ENCODE peak calls at places on chromosomes 2 and 18, in four cellular contexts. F, N, C and U are unnamed samples.

GRCh38 chr2:38173690-38174089 is 97.7 kb upstream of the CYP1B1 start:
- DNase-seq in F (no peak), N (no peak), C (no peak), U (no peak)

GRCh38 chr2:59295524-59296162 is 1054.5 kb upstream of the FANCL start:
- DNase-seq in F (no peak), N (no peak), C (no peak), U (no peak)

GRCh38 chr2:239791727-239792648 is 233.2 kb downstream of the NDUFA10 start:
- DNase-seq in F (no peak), N (no peak), C (peak; percentile 18), U (peak; percentile 38)

GRCh38 chr2:54927085-54927750 is 123.0 kb downstream of the RTN4 start:
- DNase-seq in F (no peak), N (no peak), C (no peak), U (no peak)

GRCh38 chr2:118973542-118973951 is 31.6 kb downstream of the MARCO start:
- DNase-seq in F (no peak), N (no peak), C (no peak), U (no peak)

GRCh38 chr18:53457068-53457467 is 767.4 kb downstream of the MBD2 start:
- DNase-seq in F (no peak), N (no peak), C (no peak), U (no peak)

GRCh38 chr2:120539937-120540718 is 194.2 kb downstream of the INHBB start:
- DNase-seq in F (peak; percentile 51), N (no peak), C (no peak), U (peak; percentile 75)

GRCh38 chr2:137192366-137193315 is 427.3 kb downstream of the THSD7B start:
- DNase-seq in F (no peak), N (no peak), C (no peak), U (no peak)

GRCh38 chr18:23279931-23280330 is 144.6 kb downstream of the CABLES1 start:
- DNase-seq in F (no peak), N (no peak), C (no peak), U (no peak)

GRCh38 chr2:55779459-55780421 is 86.1 kb upstream of the PNPT1 start:
- DNase-seq in F (no peak), N (no peak), C (no peak), U (no peak)

GRCh38 chr2:159720676-159721075 is 8.4 kb downstream of the MARCHF7 start:
- DNase-seq in F (no peak), N (no peak), C (no peak), U (no peak)

GRCh38 chr2:218261424-218262273 is 834 bp downstream of the GPBAR1 start:
- DNase-seq in F (no peak), N (no peak), C (no peak), U (peak; percentile 61)

GRCh38 chr18:59715966-59716369 is 18.7 kb upstream of the CCBE1 start:
- DNase-seq in F (no peak), N (no peak), C (no peak), U (no peak)

GRCh38 chr18:70333757-70334156 is 44.9 kb downstream of the SOCS6 start:
- DNase-seq in F (peak; percentile 46), N (no peak), C (no peak), U (no peak)

GRCh38 chr2:66271777-66272176 is 163.1 kb upstream of the MEIS1 start:
- DNase-seq in F (no peak), N (no peak), C (no peak), U (no peak)

GRCh38 chr18:67417864-67418523 is 98.5 kb downstream of the DSEL start:
- DNase-seq in F (no peak), N (peak; percentile 71), C (no peak), U (no peak)

GRCh38 chr18:68916734-68917133 is 118.9 kb downstream of the CCDC102B start:
- DNase-seq in F (no peak), N (no peak), C (no peak), U (no peak)

GRCh38 chr2:63856302-63856600 is 14.6 kb downstream of the UGP2 start:
- DNase-seq in F (no peak), N (peak; percentile 98), C (no peak), U (no peak)

GRCh38 chr2:28896906-28897305 is 2.4 kb downstream of the WDR43 start:
- DNase-seq in F (no peak), N (no peak), C (no peak), U (no peak)

GRCh38 chr2:231795525-231796327 is 9.5 kb downstream of the COPS7B start:
- DNase-seq in F (no peak), N (no peak), C (no peak), U (no peak)

GRCh38 chr18:12825230-12825629 is 58.8 kb downstream of the PTPN2 start:
- DNase-seq in F (no peak), N (no peak), C (no peak), U (no peak)

GRCh38 chr18:2168022-2168421 is 403.3 kb downstream of the METTL4 start:
- DNase-seq in F (no peak), N (no peak), C (no peak), U (no peak)

GRCh38 chr2:223877771-223878410 is 40.5 kb upstream of the AP1S3 start:
- DNase-seq in F (no peak), N (no peak), C (no peak), U (no peak)

GRCh38 chr2:241933175-241933911 is 63.8 kb downstream of the RTP5 start:
- DNase-seq in F (no peak), N (peak; percentile 54), C (no peak), U (no peak)

GRCh38 chr2:23584054-23584745 is 199.2 kb downstream of the KLHL29 start:
- DNase-seq in F (no peak), N (no peak), C (no peak), U (no peak)

GRCh38 chr2:204072443-204073324 is 136.1 kb downstream of the ICOS start:
- DNase-seq in F (peak; percentile 38), N (peak; percentile 68), C (peak; percentile 72), U (peak; percentile 90)

GRCh38 chr18:28494151-28494550 is 317.2 kb upstream of the CDH2 start:
- DNase-seq in F (no peak), N (no peak), C (no peak), U (no peak)

GRCh38 chr18:44541781-44542180 is 138.9 kb upstream of the SETBP1 start:
- DNase-seq in F (no peak), N (no peak), C (no peak), U (no peak)

GRCh38 chr2:192194065-192194865 is 468 bp downstream of the TMEFF2 start:
- DNase-seq in F (no peak), N (peak; percentile 11), C (no peak), U (peak; percentile 70)

GRCh38 chr2:49465157-49465831 is 311.0 kb upstream of the FSHR start:
- DNase-seq in F (no peak), N (no peak), C (no peak), U (no peak)

GRCh38 chr2:191038241-191038725 is 24.3 kb upstream of the STAT1 start:
- DNase-seq in F (no peak), N (peak; percentile 87), C (no peak), U (no peak)

GRCh38 chr18:59733411-59733810 is 36.2 kb upstream of the CCBE1 start:
- DNase-seq in F (no peak), N (no peak), C (no peak), U (no peak)

GRCh38 chr2:176156959-176157498 is at the start of gene HOXD3:
- DNase-seq in F (no peak), N (no peak), C (no peak), U (peak; percentile 46)

GRCh38 chr2:99960724-99961566 is 181.4 kb downstream of the AFF3 start:
- DNase-seq in F (no peak), N (no peak), C (no peak), U (no peak)

GRCh38 chr2:236554629-236555282 is 14.9 kb upstream of the ACKR3 start:
- DNase-seq in F (no peak), N (peak; percentile 77), C (no peak), U (peak; percentile 13)

GRCh38 chr18:21672868-21673267 is 31.7 kb downstream of the ABHD3 start:
- DNase-seq in F (no peak), N (no peak), C (no peak), U (no peak)

DNA sequence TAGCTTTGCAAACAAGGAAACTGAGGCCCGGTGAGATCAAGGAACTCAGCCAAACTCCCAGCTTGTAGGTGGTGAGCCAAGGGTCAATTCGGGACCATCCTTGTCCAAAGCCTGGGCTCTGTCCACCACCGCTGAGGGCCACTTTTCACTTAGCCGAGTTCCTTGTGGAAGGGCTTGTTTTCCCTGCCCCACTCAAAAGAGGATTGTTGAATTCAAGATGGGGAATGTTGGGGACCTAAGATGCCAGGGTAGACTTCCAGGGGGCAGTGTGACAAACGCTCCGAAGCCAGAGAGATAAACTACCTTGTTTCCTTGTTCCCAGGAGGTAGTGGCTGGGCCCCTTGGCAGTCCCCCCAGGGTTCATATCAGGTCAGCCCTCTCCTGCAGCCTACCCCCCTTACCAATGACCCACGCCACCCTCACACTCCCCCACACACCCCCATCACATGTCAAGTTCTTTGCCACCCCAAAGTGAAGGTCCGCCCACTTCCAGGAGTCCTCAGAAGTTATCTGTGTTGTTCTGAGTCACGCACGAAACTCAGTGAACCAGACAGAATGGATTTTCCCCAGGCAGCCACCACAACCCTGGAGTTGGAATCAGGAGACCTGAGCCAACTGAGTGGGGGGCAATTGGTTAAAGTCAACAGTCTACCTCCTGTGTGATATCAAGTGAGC is 10.3 kb upstream of the ATOH8 start:
- DNase-seq in F (no peak), N (no peak), C (no peak), U (no peak)
- H3K4me1 ChIP-seq in F (peaks cover 34% of the 10 kb centered on the region), N (no peaks in the 10 kb centered on the region), C (no peaks in the 10 kb centered on the region), U (peaks cover 8% of the 10 kb centered on the region)

DNA sequence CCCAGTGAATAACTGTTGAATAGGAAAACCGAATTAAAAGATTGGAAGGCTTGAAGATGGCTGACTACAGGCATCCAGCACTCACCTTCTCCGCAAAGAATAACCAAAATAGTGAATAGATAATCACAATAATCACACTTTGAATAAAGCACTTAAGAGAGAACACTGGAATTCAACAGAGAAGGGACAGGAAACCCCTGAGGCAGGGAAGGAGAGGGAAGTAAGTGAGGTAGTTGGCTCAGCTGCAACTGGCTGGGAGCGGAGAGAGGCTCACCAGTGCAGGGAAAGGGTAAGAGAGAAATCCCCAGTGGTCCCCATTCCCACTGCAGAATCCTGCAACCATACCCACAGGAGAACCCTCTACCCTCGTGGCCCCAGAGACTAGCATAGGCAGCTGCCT is 246.6 kb upstream of the NCKAP5 start:
- DNase-seq in F (no peak), N (no peak), C (no peak), U (no peak)
- H3K4me1 ChIP-seq in F (peaks cover 3% of the 10 kb centered on the region), N (no peaks in the 10 kb centered on the region), C (no peaks in the 10 kb centered on the region), U (no peaks in the 10 kb centered on the region)

DNA sequence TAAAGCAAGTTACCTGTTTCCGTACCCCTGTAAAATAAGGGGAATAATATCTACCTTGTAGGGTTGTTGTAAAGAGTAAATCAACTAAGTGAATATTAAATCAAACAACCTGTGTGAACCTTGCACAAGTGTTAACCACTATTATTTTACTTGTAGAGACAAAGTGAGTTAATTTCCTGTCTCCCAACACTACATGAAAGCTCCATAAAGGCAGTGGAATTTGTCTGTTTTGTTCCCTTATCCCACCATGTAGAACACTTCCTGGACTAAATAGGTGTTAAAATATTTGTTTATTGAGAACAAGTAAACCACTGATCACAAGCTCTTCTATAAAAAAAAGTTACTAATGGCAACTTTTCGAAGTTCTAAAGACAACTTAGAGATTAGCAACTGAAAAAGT is 3.3 kb downstream of the ARL5A start:
- DNase-seq in F (no peak), N (no peak), C (no peak), U (no peak)
- H3K4me1 ChIP-seq in F (peaks cover 17% of the 10 kb centered on the region), N (peaks cover 50% of the 10 kb centered on the region), C (peaks cover 8% of the 10 kb centered on the region), U (peaks cover 11% of the 10 kb centered on the region)

DNA sequence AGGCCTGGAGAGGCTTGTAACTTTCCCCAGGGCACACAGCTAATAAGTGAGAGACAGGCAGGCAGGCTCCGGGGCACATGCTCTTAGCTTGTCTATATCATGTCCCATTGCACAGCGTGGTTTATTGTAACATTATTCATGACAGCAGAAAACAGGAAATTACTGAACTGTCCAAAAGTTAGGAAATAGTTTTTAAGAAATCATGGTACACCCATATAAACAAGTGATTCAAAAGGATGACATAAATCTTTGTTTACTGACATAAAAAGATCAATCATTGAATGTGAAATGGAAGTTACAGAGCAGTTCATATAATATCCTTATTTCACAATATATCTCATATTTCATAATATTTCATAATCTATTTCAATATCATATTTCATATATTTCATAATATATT is 34.3 kb upstream of the TXNDC2 start:
- DNase-seq in F (no peak), N (no peak), C (no peak), U (no peak)
- H3K4me1 ChIP-seq in F (peaks cover 4% of the 10 kb centered on the region), N (no peaks in the 10 kb centered on the region), C (no peaks in the 10 kb centered on the region), U (no peaks in the 10 kb centered on the region)